ENCODE peak calls at places on chromosomes 5 and 9, in nine cellular contexts. R is Panc1, S is A549, H is GM23338, C is HepG2, N is HL-60, E is SK-N-SH, O is K562, Y is GM12878. A is an unnamed sample.

GRCh38 chr9:135220601-135221575 is 133.4 kb downstream of the OLFM1 start:
- DNase-seq in R (no peak), S (no peak), H (no peak), C (no peak), N (no peak), E (no peak), O (no peak), Y (no peak), A (no peak)

GRCh38 chr5:174354571-174354970 is 309.1 kb downstream of the NSG2 start:
- DNase-seq in R (no peak), S (no peak), H (no peak), C (no peak), N (no peak), E (no peak), O (no peak), Y (no peak), A (no peak)

GRCh38 chr5:6365977-6366590 is 12.3 kb downstream of the MED10 start:
- DNase-seq in R (no peak), S (no peak), H (no peak), C (no peak), N (peak), E (no peak), O (no peak), Y (no peak), A (no peak)

GRCh38 chr9:105257767-105258166 is 13.3 kb downstream of the SLC44A1 start:
- DNase-seq in R (no peak), S (no peak), H (no peak), C (no peak), N (no peak), E (no peak), O (no peak), Y (no peak), A (no peak)

GRCh38 chr9:19481471-19481870 is 72.7 kb downstream of the ACER2 start:
- DNase-seq in R (no peak), S (no peak), H (no peak), C (no peak), N (no peak), E (no peak), O (no peak), Y (no peak), A (no peak)

GRCh38 chr5:143757116-143757515 is 54.8 kb upstream of the HMHB1 start:
- DNase-seq in R (no peak), S (no peak), H (no peak), C (no peak), N (no peak), E (no peak), O (no peak), Y (no peak), A (no peak)

GRCh38 chr9:79555474-79555873 is 16.3 kb upstream of the TLE4 start:
- DNase-seq in R (no peak), S (no peak), H (no peak), C (no peak), N (no peak), E (no peak), O (no peak), Y (no peak), A (no peak)

GRCh38 chr5:146805099-146805498 is 73.5 kb downstream of the PPP2R2B start:
- DNase-seq in R (peak), S (no peak), H (peak), C (no peak), N (no peak), E (no peak), O (no peak), Y (no peak), A (no peak)

GRCh38 chr5:116572375-116573278 is 2.0 kb downstream of the SEMA6A start:
- DNase-seq in R (no peak), S (peak), H (peak), C (no peak), N (no peak), E (peak), O (no peak), Y (no peak), A (no peak)

GRCh38 chr5:178577376-178577839 is 12.8 kb downstream of the COL23A1 start:
- DNase-seq in R (no peak), S (no peak), H (peak), C (no peak), N (no peak), E (no peak), O (no peak), Y (no peak), A (no peak)

GRCh38 chr9:75238311-75238976 is 150.1 kb downstream of the OSTF1 start:
- DNase-seq in R (peak), S (peak), H (peak), C (peak), N (peak), E (peak), O (peak), Y (peak), A (peak)

GRCh38 chr5:98106116-98107088 is 667.1 kb upstream of the RGMB start:
- DNase-seq in R (no peak), S (no peak), H (no peak), C (no peak), N (no peak), E (no peak), O (no peak), Y (no peak), A (no peak)

GRCh38 chr5:132142459-132142858 is 68.9 kb downstream of the CSF2 start:
- DNase-seq in R (no peak), S (no peak), H (no peak), C (no peak), N (no peak), E (no peak), O (no peak), Y (no peak), A (no peak)

GRCh38 chr5:80255425-80255751 is 460 bp downstream of the SERINC5 start:
- DNase-seq in R (no peak), S (peak), H (no peak), C (no peak), N (no peak), E (no peak), O (peak), Y (no peak), A (no peak)
- TF ChIP-seq REST in R (no peak), S (no peak), H (no peak), C (no peak), N (no peak), E (no peak), O (no peak), Y (no peak), A (no peak)

GRCh38 chr5:24367211-24367610 is 277.6 kb downstream of the CDH10 start:
- DNase-seq in R (no peak), S (no peak), H (no peak), C (no peak), N (no peak), E (no peak), O (no peak), Y (no peak), A (no peak)
- TF ChIP-seq REST in R (no peak), S (no peak), H (no peak), C (no peak), N (no peak), E (no peak), O (no peak), Y (no peak), A (no peak)

DNA sequence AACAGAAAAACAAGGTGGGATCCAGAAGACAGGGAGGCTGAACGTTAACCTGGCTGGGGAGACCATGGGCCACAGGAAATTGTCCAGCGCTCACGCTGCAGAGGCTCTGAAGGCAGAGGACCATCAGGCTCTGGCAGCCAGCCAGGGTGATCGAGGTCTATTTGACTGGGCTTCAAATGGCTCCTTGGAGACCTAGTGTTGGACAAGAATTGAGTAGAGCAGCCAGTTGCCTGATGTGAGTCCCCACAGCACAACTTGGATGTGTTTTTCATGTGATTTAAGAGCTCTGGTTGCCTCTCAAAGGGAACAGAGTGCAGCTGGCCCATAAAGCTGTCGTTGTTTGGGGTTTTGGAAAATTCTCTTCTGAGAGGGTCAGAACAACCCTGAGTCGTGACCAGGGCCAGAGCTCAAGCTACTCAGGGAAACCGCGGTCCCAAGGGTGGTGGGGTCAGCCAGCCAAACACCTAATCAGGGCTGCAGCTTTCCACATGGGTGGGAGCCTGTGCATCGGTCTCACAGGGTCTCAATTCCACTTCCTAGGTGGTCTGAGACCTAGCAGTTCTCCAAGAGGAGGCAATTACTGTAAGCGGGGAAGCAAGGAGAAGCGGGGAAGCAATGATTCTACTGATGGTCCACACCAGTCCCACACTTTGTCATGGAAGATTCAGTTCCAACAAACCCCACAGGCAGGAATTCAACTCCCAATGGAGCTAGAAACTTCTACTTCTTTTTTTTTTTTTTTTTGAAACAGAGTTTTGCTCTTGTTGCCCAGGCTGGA is 158.9 kb upstream of the RAI14 start:
- DNase-seq in R (no peak), S (no peak), H (no peak), C (no peak), N (no peak), E (no peak), O (no peak), Y (no peak), A (no peak)
- TF ChIP-seq REST in R (no peak), S (no peak), H (no peak), C (no peak), N (no peak), E (no peak), O (no peak), Y (no peak), A (no peak)

DNA sequence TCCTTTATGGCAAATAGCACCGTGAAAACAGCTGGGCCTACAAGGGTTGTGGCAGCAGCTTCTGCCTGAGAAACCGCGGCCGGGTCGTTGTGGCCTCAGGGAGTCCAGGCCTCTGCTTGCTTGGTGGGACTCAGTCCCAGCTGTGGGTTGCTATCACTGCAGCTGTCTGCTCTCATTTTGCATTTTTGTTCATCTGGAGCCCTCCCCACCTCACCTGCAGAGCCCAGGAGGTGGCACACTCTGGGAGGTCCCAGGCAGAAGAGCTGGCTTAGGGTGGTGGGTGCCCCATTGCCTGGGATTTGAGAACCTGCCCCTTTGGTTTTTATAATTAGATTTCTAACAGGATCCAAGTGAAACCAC is 138.4 kb downstream of the GADD45G start:
- DNase-seq in R (no peak), S (no peak), H (no peak), C (no peak), N (no peak), E (no peak), O (no peak), Y (peak), A (no peak)
- TF ChIP-seq REST in R (no peak), S (no peak), H (no peak), C (no peak), N (no peak), E (no peak), O (no peak), Y (no peak), A (no peak)

DNA sequence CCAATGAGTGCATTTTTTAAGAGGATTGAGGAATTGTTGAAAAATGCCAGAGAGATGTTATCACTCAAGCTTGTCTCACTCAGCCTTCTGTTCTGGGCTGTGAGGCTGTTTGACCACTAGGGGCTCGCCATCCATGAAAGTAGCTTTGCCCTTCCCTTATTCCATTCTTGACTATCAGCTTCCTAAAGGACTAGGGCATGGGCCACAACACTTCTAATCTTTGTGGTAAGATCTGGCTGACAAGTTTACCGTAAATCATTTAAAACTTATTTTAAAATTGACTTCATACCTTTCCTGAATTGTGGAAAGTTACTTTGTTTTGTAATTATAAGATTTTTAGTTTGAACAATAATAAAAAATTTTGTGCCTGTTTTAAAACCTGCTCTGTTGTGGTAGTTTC is 49.5 kb downstream of the TJP2 start:
- DNase-seq in R (peak), S (peak), H (peak), C (peak), N (peak), E (peak), O (peak), Y (no peak), A (peak)
- TF ChIP-seq REST in R (no peak), S (no peak), H (no peak), C (no peak), N (no peak), E (no peak), O (no peak), Y (no peak), A (no peak)

GRCh38 chr9:98064623-98065392 is 8.3 kb downstream of the NANS start:
- DNase-seq in R (no peak), S (no peak), H (no peak), C (no peak), N (no peak), E (no peak), O (no peak), Y (no peak), A (no peak)
- TF ChIP-seq REST in R (no peak), S (no peak), H (no peak), C (no peak), N (no peak), E (no peak), O (no peak), Y (no peak), A (no peak)

GRCh38 chr5:166123698-166124097 is 2167.7 kb upstream of the WWC1 start:
- DNase-seq in R (no peak), S (no peak), H (no peak), C (no peak), N (no peak), E (peak), O (no peak), Y (no peak), A (no peak)

DNA sequence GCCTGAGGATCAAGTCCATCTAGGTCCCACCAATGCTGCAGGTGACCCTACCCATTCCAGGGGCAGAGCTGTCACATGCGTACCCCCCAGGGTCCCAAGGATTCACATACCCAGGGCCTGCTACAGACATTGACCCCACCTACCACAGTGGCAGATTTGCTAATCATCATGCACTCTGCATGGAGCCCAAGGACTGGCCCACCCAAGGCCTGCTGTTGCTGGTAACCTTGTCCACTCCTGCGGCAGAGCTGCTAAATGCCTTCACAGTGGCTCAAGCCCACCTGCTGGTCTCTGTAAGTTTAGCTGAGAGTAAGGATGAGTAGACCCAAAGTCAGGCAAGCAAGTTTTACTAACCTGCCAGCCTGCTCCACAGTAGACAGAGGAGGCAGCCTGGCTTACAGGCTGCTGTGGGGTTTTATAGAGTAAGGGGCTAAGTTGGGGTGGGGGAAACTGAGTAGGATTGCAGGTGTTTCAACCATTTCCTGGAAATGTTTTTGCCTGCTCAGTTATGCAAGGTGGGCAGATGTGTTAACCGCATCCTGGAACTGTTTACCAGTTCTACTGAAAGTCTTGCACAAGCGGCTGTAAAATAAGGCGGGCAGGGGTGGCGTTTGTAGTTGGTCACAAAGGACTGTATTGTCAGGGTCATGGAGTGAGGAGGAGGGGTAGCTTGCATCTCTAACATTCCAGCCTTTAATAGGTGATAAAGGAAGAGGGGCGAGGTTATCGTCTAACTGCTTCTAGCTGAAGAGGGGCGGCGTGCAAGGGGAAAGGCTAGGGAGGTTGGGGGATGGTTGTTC is 2163.5 kb upstream of the WWC1 start:
- DNase-seq in R (no peak), S (no peak), H (no peak), C (peak), N (no peak), E (no peak), O (no peak), Y (no peak), A (no peak)
- TF ChIP-seq REST in R (no peak), S (no peak), H (no peak), C (no peak), N (no peak), E (no peak), O (no peak), Y (no peak), A (no peak)

GRCh38 chr9:70554881-70555280 is 140.4 kb upstream of the KLF9 start:
- DNase-seq in R (no peak), S (no peak), H (no peak), C (no peak), N (no peak), E (no peak), O (no peak), Y (no peak), A (no peak)

GRCh38 chr9:70553718-70554673 is 139.5 kb upstream of the KLF9 start:
- DNase-seq in R (no peak), S (no peak), H (peak), C (no peak), N (no peak), E (no peak), O (no peak), Y (no peak), A (no peak)

GRCh38 chr9:70549926-70550325 is 135.5 kb upstream of the KLF9 start:
- DNase-seq in R (no peak), S (no peak), H (no peak), C (no peak), N (no peak), E (no peak), O (no peak), Y (no peak), A (no peak)

GRCh38 chr9:70552561-70552960 is 138.1 kb upstream of the KLF9 start:
- DNase-seq in R (no peak), S (no peak), H (no peak), C (no peak), N (no peak), E (no peak), O (no peak), Y (no peak), A (no peak)

DNA sequence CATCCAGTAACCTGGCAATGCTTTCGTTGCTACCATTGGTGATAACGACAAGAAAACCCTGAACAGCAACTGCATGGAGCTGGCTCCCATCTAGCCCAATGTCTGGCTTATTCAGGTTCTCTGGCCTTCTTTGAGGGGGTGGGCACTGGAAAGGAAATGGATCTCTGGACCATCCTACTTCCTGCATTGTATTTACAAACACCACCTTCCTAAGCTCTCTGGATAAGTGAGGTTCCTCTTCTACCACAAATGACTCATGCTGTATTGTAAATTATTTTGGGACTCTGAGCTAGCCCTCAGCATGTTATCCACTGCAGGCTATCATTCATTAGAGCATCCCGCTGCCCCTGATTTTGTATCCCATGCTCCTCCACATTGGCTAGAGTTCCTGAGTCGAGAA is 136.9 kb upstream of the KLF9 start:
- DNase-seq in R (no peak), S (no peak), H (no peak), C (no peak), N (no peak), E (no peak), O (no peak), Y (no peak), A (no peak)
- TF ChIP-seq REST in R (no peak), S (no peak), H (no peak), C (no peak), N (no peak), E (no peak), O (no peak), Y (no peak), A (no peak)

DNA sequence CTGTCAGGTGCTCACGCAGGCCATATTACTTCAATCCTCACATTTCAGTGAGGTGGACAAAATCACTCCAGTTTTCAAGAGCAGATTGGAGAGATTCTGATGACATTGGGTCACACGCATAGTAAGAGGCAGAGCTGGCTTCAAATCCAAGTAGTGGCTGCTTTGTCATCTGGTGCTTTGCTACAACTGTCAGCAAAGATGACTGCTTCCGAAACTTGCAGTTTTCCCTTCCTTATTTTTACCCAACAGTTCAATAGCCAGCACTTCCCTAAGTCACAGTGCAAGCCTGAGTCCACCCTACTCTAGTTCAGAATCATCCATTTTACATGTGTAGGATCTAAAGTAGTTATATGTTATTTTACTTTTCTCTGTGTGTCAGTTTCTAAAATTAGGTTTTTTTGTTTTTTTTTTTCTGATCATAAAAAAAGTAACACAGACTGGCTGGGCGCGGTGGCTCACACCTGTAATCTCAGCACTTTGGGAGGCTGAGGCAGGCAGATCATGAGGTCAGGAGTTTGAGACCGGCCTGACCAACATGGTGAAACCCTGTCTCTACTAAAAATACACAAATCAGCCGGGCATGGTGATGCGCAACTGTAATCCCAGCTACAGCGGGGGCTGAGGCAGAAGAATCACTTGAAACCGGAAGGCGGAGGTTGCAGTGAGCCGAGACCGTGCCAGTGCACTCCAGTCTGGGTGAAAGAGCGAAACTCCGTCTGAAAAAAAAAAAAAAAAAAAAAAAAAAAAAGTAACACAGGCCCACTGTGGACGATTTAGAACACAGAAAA is 49.6 kb downstream of the ANKDD1B start:
- DNase-seq in R (no peak), S (no peak), H (no peak), C (no peak), N (no peak), E (no peak), O (no peak), Y (peak), A (no peak)
- TF ChIP-seq REST in R (no peak), S (no peak), H (no peak), C (no peak), N (no peak), E (no peak), O (no peak), Y (no peak), A (no peak)

A was measured in HCT116.